ENCODE peak calls at places on chromosomes 16 and 17, in four cellular contexts. F is AG10803, Z is occipital lobe, A is anterior cingulate cortex. P is an unnamed sample.

GRCh38 chr17:60156746-60157145 is 7.0 kb downstream of the CA4 start:
- DNase-seq in F (no peak), Z (peak), A (no peak), P (no peak)

GRCh38 chr16:642189-643049 is 791 bp downstream of the MCRIP2 start:
- DNase-seq in F (no peak), Z (no peak), A (no peak), P (no peak)

GRCh38 chr17:9979463-9979995 is 74.5 kb upstream of the RCVRN start:
- DNase-seq in F (no peak), Z (no peak), A (no peak), P (peak)

GRCh38 chr17:37828313-37829124 is 83.7 kb upstream of the HNF1B start:
- DNase-seq in F (peak), Z (no peak), A (no peak), P (no peak)

GRCh38 chr16:24853830-24854229 is 8.1 kb downstream of the SLC5A11 start:
- DNase-seq in F (peak), Z (peak), A (peak), P (no peak)

GRCh38 chr16:8310356-8310755 is 280.0 kb downstream of the TMEM114 start:
- DNase-seq in F (no peak), Z (no peak), A (no peak), P (no peak)

GRCh38 chr16:72986011-72986410 is 61.9 kb downstream of the ZFHX3 start:
- DNase-seq in F (no peak), Z (no peak), A (no peak), P (no peak)

GRCh38 chr17:27417596-27418365 is 38.5 kb upstream of the KSR1 start:
- DNase-seq in F (no peak), Z (no peak), A (no peak), P (no peak)